ENCODE peak calls at places on chromosomes 11 and 22, in six cellular contexts. Z is H1, N is neuronal stem cell, M is IMR-90, E is H9, G is trophoblast cell. L is an unnamed sample.

GRCh38 chr22:20256562-20257473 is 11.3 kb downstream of the RTN4R start:
- DNase-seq in Z (no peak), N (no peak), M (no peak), E (no peak), G (no peak), L (no peak)

GRCh38 chr11:132177106-132177505 is 806.7 kb downstream of the NTM start:
- DNase-seq in Z (no peak), N (peak), M (peak), E (no peak), G (no peak), L (peak)

GRCh38 chr22:48717883-48718817 is 1109.5 kb downstream of the BRD1 start:
- DNase-seq in Z (no peak), N (no peak), M (no peak), E (no peak), G (no peak), L (no peak)

GRCh38 chr11:15075162-15075526 is 1.8 kb downstream of the CALCB start:
- DNase-seq in Z (no peak), N (no peak), M (no peak), E (no peak), G (no peak), L (no peak)

GRCh38 chr11:30489513-30489912 is 96.6 kb downstream of the MPPED2 start:
- DNase-seq in Z (no peak), N (peak), M (no peak), E (no peak), G (no peak), L (no peak)

GRCh38 chr11:75633409-75634011 is 35.3 kb downstream of the MAP6 start:
- DNase-seq in Z (no peak), N (no peak), M (no peak), E (no peak), G (no peak), L (no peak)

GRCh38 chr11:31303644-31304043 is 65.9 kb downstream of the DCDC1 start:
- DNase-seq in Z (no peak), N (no peak), M (no peak), E (no peak), G (no peak), L (no peak)

GRCh38 chr11:44611687-44612437 is 46.4 kb downstream of the CD82 start:
- DNase-seq in Z (no peak), N (no peak), M (no peak), E (no peak), G (peak), L (no peak)

GRCh38 chr11:2945757-2946287 is 16.6 kb upstream of the PHLDA2 start:
- DNase-seq in Z (no peak), N (no peak), M (no peak), E (peak), G (no peak), L (no peak)

GRCh38 chr11:2943711-2944118 is 14.5 kb upstream of the PHLDA2 start:
- DNase-seq in Z (no peak), N (no peak), M (no peak), E (no peak), G (no peak), L (no peak)

GRCh38 chr11:2942872-2943710 is 13.9 kb upstream of the PHLDA2 start:
- DNase-seq in Z (no peak), N (no peak), M (no peak), E (no peak), G (no peak), L (no peak)

GRCh38 chr11:2944953-2945756 is 15.9 kb upstream of the PHLDA2 start:
- DNase-seq in Z (peak), N (peak), M (peak), E (peak), G (peak), L (peak)

DNA sequence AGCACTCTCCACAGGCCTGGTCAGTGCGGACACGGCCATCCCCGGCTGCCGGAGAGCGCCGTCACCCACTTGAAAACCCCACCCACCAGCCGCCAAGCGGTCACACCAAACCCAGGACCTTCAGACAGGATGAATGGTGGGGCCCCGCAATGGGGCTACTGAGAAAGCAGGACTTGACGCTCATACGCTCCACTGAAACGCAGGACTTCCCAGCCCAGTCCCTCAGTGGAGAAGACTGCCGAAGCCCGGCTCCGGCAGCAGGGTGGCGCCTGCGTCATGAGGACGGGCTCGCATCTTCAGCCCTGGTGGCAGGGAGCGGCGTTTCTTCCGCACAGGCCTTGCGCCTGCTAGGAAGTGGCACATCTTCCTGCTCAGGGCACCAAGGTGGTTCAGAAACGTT is 15.3 kb upstream of the PHLDA2 start:
- DNase-seq in Z (no peak), N (no peak), M (no peak), E (no peak), G (no peak), L (no peak)
- H4K91ac ChIP-seq in Z (no peak), N (no peak), M (peak), E (no peak), G (no peak), L (no peak)

GRCh38 chr22:42432020-42432596 is at the start of gene NFAM1:
- DNase-seq in Z (no peak), N (no peak), M (no peak), E (no peak), G (no peak), L (no peak)
- H3K9ac ChIP-seq in Z (no peak), N (peak), M (no peak), E (no peak), G (no peak), L (no peak)

DNA sequence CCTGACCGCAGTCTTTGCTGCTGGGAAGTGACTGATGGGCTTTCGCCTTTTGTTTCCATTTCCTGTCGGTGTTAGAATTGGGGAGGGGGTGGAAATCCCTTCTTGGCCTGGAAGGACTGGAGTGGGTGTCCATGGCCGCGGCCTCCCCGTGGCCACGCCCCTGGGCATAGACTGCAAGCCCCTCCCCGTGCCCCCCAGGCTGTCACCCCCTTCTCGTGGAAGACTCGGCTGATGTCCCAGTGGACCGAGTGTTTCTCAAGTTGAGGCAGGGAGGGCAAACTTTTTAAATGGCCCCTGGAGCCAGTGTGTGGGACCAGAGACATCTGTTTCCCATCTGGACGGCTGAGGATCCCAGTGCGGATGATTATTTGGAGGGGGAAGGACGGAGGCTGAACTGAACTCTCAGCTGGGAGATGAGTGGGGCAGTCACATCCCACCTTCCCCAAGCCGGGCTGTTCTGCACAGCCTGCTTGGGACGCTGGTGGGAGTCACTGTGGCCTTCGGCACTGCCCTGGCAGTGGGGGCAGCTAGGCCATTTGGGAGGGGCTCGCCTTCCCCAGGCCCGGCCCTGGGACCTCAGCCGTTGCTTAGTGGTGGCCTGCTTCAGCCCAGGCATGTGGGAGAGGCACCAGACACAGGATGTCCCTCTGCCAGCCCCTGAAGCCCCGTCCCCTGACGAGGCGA is 1.6 kb downstream of the CD81 start:
- DNase-seq in Z (no peak), N (no peak), M (peak), E (no peak), G (no peak), L (peak)
- H4K91ac ChIP-seq in Z (no peak), N (no peak), M (no peak), E (no peak), G (no peak), L (peak)

DNA sequence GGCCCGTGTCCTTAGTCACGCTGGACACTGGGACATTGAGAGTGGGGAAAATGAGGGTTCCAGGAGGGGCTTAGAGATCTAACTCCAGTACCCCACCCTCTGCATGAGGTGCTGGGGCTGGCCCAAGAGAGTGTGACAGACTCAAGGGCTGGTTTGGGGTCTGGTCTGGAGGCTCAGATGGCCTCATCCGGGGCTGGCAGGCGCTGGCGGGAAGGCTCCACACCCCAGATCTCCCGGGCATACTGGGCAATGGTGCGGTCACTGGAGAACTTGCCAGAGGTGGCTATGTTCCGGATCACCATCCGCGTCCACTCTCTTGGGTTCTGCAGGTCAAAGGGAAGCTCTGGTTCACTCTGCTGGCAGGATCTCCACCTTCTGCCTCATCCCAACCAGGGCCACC is 2.5 kb upstream of the RASGRP2 start:
- DNase-seq in Z (no peak), N (no peak), M (no peak), E (peak), G (no peak), L (no peak)
- H3K9ac ChIP-seq in Z (no peak), N (no peak), M (no peak), E (no peak), G (no peak), L (no peak)

GRCh38 chr11:134784525-134784924 is 372.5 kb upstream of the B3GAT1 start:
- DNase-seq in Z (no peak), N (no peak), M (no peak), E (no peak), G (no peak), L (no peak)

GRCh38 chr11:134785059-134785458 is 373.0 kb upstream of the B3GAT1 start:
- DNase-seq in Z (no peak), N (no peak), M (no peak), E (no peak), G (no peak), L (no peak)

GRCh38 chr11:134784046-134784445 is 372.0 kb upstream of the B3GAT1 start:
- DNase-seq in Z (no peak), N (no peak), M (no peak), E (no peak), G (no peak), L (no peak)

GRCh38 chr11:134786636-134787035 is 374.6 kb upstream of the B3GAT1 start:
- DNase-seq in Z (no peak), N (no peak), M (no peak), E (no peak), G (no peak), L (no peak)

GRCh38 chr11:134785660-134786284 is 373.7 kb upstream of the B3GAT1 start:
- DNase-seq in Z (no peak), N (no peak), M (no peak), E (no peak), G (no peak), L (no peak)
- H4K91ac ChIP-seq in Z (no peak), N (no peak), M (no peak), E (no peak), G (no peak), L (no peak)

DNA sequence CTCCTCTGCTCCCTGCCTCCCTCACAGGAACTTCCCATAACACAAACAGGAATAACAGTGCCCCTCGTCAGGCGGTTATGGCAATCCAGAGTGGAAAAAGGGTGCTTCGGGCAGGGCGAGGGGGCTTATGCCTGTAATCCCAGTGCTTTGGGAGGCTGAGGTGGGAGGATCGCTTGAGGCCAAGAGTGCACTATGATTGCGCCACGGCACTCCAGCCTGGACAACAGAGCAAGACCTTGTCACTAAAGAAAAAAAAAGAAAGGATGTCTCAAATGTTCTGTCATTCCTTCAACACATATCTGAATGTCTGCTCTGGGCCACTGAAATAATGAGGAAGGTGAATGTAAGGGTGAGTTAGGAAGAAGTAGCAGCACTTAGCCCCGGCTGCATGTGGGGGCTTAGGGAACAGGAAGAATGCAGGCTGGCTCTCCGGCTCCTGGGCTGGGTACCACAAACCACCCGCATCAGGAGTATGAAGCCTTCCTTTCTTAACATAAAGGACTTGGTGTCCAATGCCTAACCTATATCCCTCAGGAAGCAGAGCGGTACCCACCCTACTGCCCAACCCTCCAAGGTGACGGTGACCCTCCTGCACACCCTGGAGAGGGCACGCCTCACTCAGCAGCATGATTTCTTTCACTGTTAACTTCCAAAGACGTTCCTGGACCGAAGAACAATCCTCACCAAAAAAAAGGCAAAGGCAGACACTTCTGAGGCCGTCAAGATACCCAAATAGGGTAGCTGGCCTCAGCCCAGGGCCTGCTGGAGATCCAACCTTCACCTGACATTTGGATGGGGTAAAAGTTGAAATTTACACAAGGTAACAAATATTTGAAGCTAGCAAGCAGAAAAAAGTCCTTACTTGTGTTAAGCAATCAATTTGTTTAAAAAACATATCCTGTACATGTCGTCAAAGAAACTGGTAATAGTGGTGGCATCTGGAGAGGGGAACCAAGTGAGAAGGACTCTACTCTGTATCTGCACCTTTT is 3.8 kb downstream of the CPT1A start:
- DNase-seq in Z (no peak), N (no peak), M (no peak), E (no peak), G (no peak), L (no peak)
- H3K9ac ChIP-seq in Z (no peak), N (no peak), M (peak), E (no peak), G (no peak), L (peak)

GRCh38 chr22:35599364-35599763 is 17.8 kb downstream of the MB start:
- DNase-seq in Z (no peak), N (no peak), M (no peak), E (no peak), G (no peak), L (no peak)

GRCh38 chr22:35597692-35598395 is 19.3 kb downstream of the MB start:
- DNase-seq in Z (no peak), N (no peak), M (no peak), E (no peak), G (no peak), L (no peak)

GRCh38 chr22:35600466-35600865 is 16.7 kb downstream of the MB start:
- DNase-seq in Z (no peak), N (no peak), M (no peak), E (no peak), G (no peak), L (no peak)

GRCh38 chr22:35596821-35597220 is 20.3 kb downstream of the MB start:
- DNase-seq in Z (no peak), N (no peak), M (no peak), E (no peak), G (no peak), L (no peak)

DNA sequence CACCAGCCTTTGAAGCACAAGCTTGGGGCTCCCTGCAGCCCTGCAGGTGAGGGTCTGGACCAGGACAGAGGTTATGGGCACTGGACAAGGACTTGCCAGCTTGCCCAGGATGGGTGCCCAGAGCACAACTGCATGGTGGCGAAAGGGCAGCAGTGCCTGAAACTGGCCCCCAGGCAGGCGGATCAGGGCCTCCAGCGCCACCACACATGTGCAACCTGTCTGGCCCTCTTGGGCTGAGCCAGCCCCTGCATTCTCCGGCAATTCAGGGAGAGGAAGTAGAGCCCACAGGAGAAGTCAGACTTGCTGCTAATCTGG is 18.8 kb downstream of the MB start:
- DNase-seq in Z (no peak), N (no peak), M (no peak), E (no peak), G (no peak), L (no peak)
- H4K91ac ChIP-seq in Z (no peak), N (no peak), M (no peak), E (no peak), G (no peak), L (no peak)